ENCODE peak calls at places on chromosomes 1 and 21, in ten cellular contexts. One of them, this sample, is unnamed.

GRCh38 chr1:169882039-169882511 is 11.6 kb downstream of the SCYL3 start:
- DNase-seq in NCI-H748 treated with DMSO at 0.1 percent for 48 hours: no peak
- DNase-seq in T-helper 2 cell treated with Interferon-gamma antibody and Interleukin-4, amounts not matched to agents 5 μg/mL and 100 μg/mL, for 36 hours: no peak
- DNase-seq in NCI-H460: no peak
- DNase-seq in omental fat pad: no peak
- DNase-seq in activated T-cell treated with anti-CD3 and anti-CD28 coated beads, Interleukin-2, amount 50 U/mL, for 72 hours: no peak
- DNase-seq in RPMI7951: no peak
- DNase-seq in GM12891: no peak
- DNase-seq in NCI-H2081: no peak
- DNase-seq in aorta: no peak
- DNase-seq in this sample: no peak

GRCh38 chr1:46576564-46576963 is 25.1 kb upstream of the KNCN start:
- DNase-seq in NCI-H748 treated with DMSO at 0.1 percent for 48 hours: no peak
- DNase-seq in T-helper 2 cell treated with Interferon-gamma antibody and Interleukin-4, amounts not matched to agents 5 μg/mL and 100 μg/mL, for 36 hours: no peak
- DNase-seq in NCI-H460: no peak
- DNase-seq in omental fat pad: no peak
- DNase-seq in activated T-cell treated with anti-CD3 and anti-CD28 coated beads, Interleukin-2, amount 50 U/mL, for 72 hours: no peak
- DNase-seq in RPMI7951: no peak
- DNase-seq in GM12891: no peak
- DNase-seq in NCI-H2081: no peak
- DNase-seq in aorta: no peak
- DNase-seq in this sample: no peak

GRCh38 chr1:223226271-223226670 is 83.2 kb upstream of the TLR5 start:
- DNase-seq in NCI-H748 treated with DMSO at 0.1 percent for 48 hours: no peak
- DNase-seq in T-helper 2 cell treated with Interferon-gamma antibody and Interleukin-4, amounts not matched to agents 5 μg/mL and 100 μg/mL, for 36 hours: no peak
- DNase-seq in NCI-H460: no peak
- DNase-seq in omental fat pad: no peak
- DNase-seq in activated T-cell treated with anti-CD3 and anti-CD28 coated beads, Interleukin-2, amount 50 U/mL, for 72 hours: no peak
- DNase-seq in RPMI7951: no peak
- DNase-seq in GM12891: no peak
- DNase-seq in NCI-H2081: no peak
- DNase-seq in aorta: no peak
- DNase-seq in this sample: no peak

GRCh38 chr21:31730687-31731111 is 1.2 kb downstream of the SCAF4 start:
- DNase-seq in NCI-H748 treated with DMSO at 0.1 percent for 48 hours: no peak
- DNase-seq in T-helper 2 cell treated with Interferon-gamma antibody and Interleukin-4, amounts not matched to agents 5 μg/mL and 100 μg/mL, for 36 hours: no peak
- DNase-seq in NCI-H460: no peak
- DNase-seq in omental fat pad: no peak
- DNase-seq in activated T-cell treated with anti-CD3 and anti-CD28 coated beads, Interleukin-2, amount 50 U/mL, for 72 hours: no peak
- DNase-seq in RPMI7951: no peak
- DNase-seq in GM12891: no peak
- DNase-seq in NCI-H2081: peak; percentile 39
- DNase-seq in aorta: no peak
- DNase-seq in this sample: peak; percentile 10

GRCh38 chr1:224273651-224274050 is 56.3 kb downstream of the NVL start:
- DNase-seq in NCI-H748 treated with DMSO at 0.1 percent for 48 hours: no peak
- DNase-seq in T-helper 2 cell treated with Interferon-gamma antibody and Interleukin-4, amounts not matched to agents 5 μg/mL and 100 μg/mL, for 36 hours: no peak
- DNase-seq in NCI-H460: peak; percentile 33
- DNase-seq in omental fat pad: no peak
- DNase-seq in activated T-cell treated with anti-CD3 and anti-CD28 coated beads, Interleukin-2, amount 50 U/mL, for 72 hours: no peak
- DNase-seq in RPMI7951: peak; percentile 69
- DNase-seq in GM12891: no peak
- DNase-seq in NCI-H2081: no peak
- DNase-seq in aorta: no peak
- DNase-seq in this sample: peak; percentile 34

GRCh38 chr1:200970771-200971427 is 52.6 kb downstream of the KIF21B start:
- DNase-seq in NCI-H748 treated with DMSO at 0.1 percent for 48 hours: no peak
- DNase-seq in T-helper 2 cell treated with Interferon-gamma antibody and Interleukin-4, amounts not matched to agents 5 μg/mL and 100 μg/mL, for 36 hours: no peak
- DNase-seq in NCI-H460: no peak
- DNase-seq in omental fat pad: no peak
- DNase-seq in activated T-cell treated with anti-CD3 and anti-CD28 coated beads, Interleukin-2, amount 50 U/mL, for 72 hours: no peak
- DNase-seq in RPMI7951: no peak
- DNase-seq in GM12891: no peak
- DNase-seq in NCI-H2081: no peak
- DNase-seq in aorta: no peak
- DNase-seq in this sample: no peak

GRCh38 chr1:33390550-33390949 is 40.3 kb downstream of the PHC2 start:
- DNase-seq in NCI-H748 treated with DMSO at 0.1 percent for 48 hours: no peak
- DNase-seq in T-helper 2 cell treated with Interferon-gamma antibody and Interleukin-4, amounts not matched to agents 5 μg/mL and 100 μg/mL, for 36 hours: no peak
- DNase-seq in NCI-H460: no peak
- DNase-seq in omental fat pad: no peak
- DNase-seq in activated T-cell treated with anti-CD3 and anti-CD28 coated beads, Interleukin-2, amount 50 U/mL, for 72 hours: no peak
- DNase-seq in RPMI7951: peak; percentile 49
- DNase-seq in GM12891: no peak
- DNase-seq in NCI-H2081: no peak
- DNase-seq in aorta: no peak
- DNase-seq in this sample: no peak

GRCh38 chr1:204151562-204152309 is at the start of gene ETNK2:
- DNase-seq in NCI-H748 treated with DMSO at 0.1 percent for 48 hours: peak; percentile 23
- DNase-seq in T-helper 2 cell treated with Interferon-gamma antibody and Interleukin-4, amounts not matched to agents 5 μg/mL and 100 μg/mL, for 36 hours: peak; percentile 50
- DNase-seq in NCI-H460: no peak
- DNase-seq in omental fat pad: no peak
- DNase-seq in activated T-cell treated with anti-CD3 and anti-CD28 coated beads, Interleukin-2, amount 50 U/mL, for 72 hours: peak; percentile 66
- DNase-seq in RPMI7951: peak; percentile 53
- DNase-seq in GM12891: peak; percentile 53
- DNase-seq in NCI-H2081: peak; percentile 67
- DNase-seq in aorta: peak; percentile 92
- DNase-seq in this sample: peak; percentile 33

GRCh38 chr1:167548059-167548932 is 5.3 kb downstream of the CREG1 start:
- DNase-seq in NCI-H748 treated with DMSO at 0.1 percent for 48 hours: no peak
- DNase-seq in T-helper 2 cell treated with Interferon-gamma antibody and Interleukin-4, amounts not matched to agents 5 μg/mL and 100 μg/mL, for 36 hours: no peak
- DNase-seq in NCI-H460: peak; percentile 72
- DNase-seq in omental fat pad: no peak
- DNase-seq in activated T-cell treated with anti-CD3 and anti-CD28 coated beads, Interleukin-2, amount 50 U/mL, for 72 hours: no peak
- DNase-seq in RPMI7951: no peak
- DNase-seq in GM12891: no peak
- DNase-seq in NCI-H2081: no peak
- DNase-seq in aorta: no peak
- DNase-seq in this sample: peak; percentile 15

GRCh38 chr1:31881698-31882000 is 56.5 kb downstream of the PTP4A2 start:
- DNase-seq in NCI-H748 treated with DMSO at 0.1 percent for 48 hours: no peak
- DNase-seq in T-helper 2 cell treated with Interferon-gamma antibody and Interleukin-4, amounts not matched to agents 5 μg/mL and 100 μg/mL, for 36 hours: no peak
- DNase-seq in NCI-H460: no peak
- DNase-seq in omental fat pad: no peak
- DNase-seq in activated T-cell treated with anti-CD3 and anti-CD28 coated beads, Interleukin-2, amount 50 U/mL, for 72 hours: no peak
- DNase-seq in RPMI7951: no peak
- DNase-seq in GM12891: no peak
- DNase-seq in NCI-H2081: no peak
- DNase-seq in aorta: no peak
- DNase-seq in this sample: peak; percentile 20

GRCh38 chr1:56286956-56287355 is 292.4 kb downstream of the PLPP3 start:
- DNase-seq in NCI-H748 treated with DMSO at 0.1 percent for 48 hours: no peak
- DNase-seq in T-helper 2 cell treated with Interferon-gamma antibody and Interleukin-4, amounts not matched to agents 5 μg/mL and 100 μg/mL, for 36 hours: no peak
- DNase-seq in NCI-H460: no peak
- DNase-seq in omental fat pad: no peak
- DNase-seq in activated T-cell treated with anti-CD3 and anti-CD28 coated beads, Interleukin-2, amount 50 U/mL, for 72 hours: no peak
- DNase-seq in RPMI7951: no peak
- DNase-seq in GM12891: no peak
- DNase-seq in NCI-H2081: no peak
- DNase-seq in aorta: no peak
- DNase-seq in this sample: no peak

GRCh38 chr1:54867717-54868057 is 19.3 kb downstream of the DHCR24 start:
- DNase-seq in NCI-H748 treated with DMSO at 0.1 percent for 48 hours: no peak
- DNase-seq in T-helper 2 cell treated with Interferon-gamma antibody and Interleukin-4, amounts not matched to agents 5 μg/mL and 100 μg/mL, for 36 hours: no peak
- DNase-seq in NCI-H460: no peak
- DNase-seq in omental fat pad: no peak
- DNase-seq in activated T-cell treated with anti-CD3 and anti-CD28 coated beads, Interleukin-2, amount 50 U/mL, for 72 hours: no peak
- DNase-seq in RPMI7951: no peak
- DNase-seq in GM12891: no peak
- DNase-seq in NCI-H2081: no peak
- DNase-seq in aorta: no peak
- DNase-seq in this sample: no peak

GRCh38 chr1:171126504-171126903 is 35.8 kb downstream of the FMO3 start:
- DNase-seq in NCI-H748 treated with DMSO at 0.1 percent for 48 hours: no peak
- DNase-seq in T-helper 2 cell treated with Interferon-gamma antibody and Interleukin-4, amounts not matched to agents 5 μg/mL and 100 μg/mL, for 36 hours: no peak
- DNase-seq in NCI-H460: no peak
- DNase-seq in omental fat pad: no peak
- DNase-seq in activated T-cell treated with anti-CD3 and anti-CD28 coated beads, Interleukin-2, amount 50 U/mL, for 72 hours: no peak
- DNase-seq in RPMI7951: no peak
- DNase-seq in GM12891: no peak
- DNase-seq in NCI-H2081: no peak
- DNase-seq in aorta: peak; percentile 75
- DNase-seq in this sample: no peak

GRCh38 chr1:185318431-185319151 is 1.5 kb upstream of the IVNS1ABP start:
- DNase-seq in NCI-H748 treated with DMSO at 0.1 percent for 48 hours: no peak
- DNase-seq in T-helper 2 cell treated with Interferon-gamma antibody and Interleukin-4, amounts not matched to agents 5 μg/mL and 100 μg/mL, for 36 hours: no peak
- DNase-seq in NCI-H460: no peak
- DNase-seq in omental fat pad: no peak
- DNase-seq in activated T-cell treated with anti-CD3 and anti-CD28 coated beads, Interleukin-2, amount 50 U/mL, for 72 hours: no peak
- DNase-seq in RPMI7951: peak; percentile 18
- DNase-seq in GM12891: no peak
- DNase-seq in NCI-H2081: no peak
- DNase-seq in aorta: no peak
- DNase-seq in this sample: no peak

This sample was measured in A549.